ENCODE peak calls at places on chromosomes 16 and 17, in five cellular contexts. U is foreskin keratinocyte; H is CD4-positive, alpha-beta T cell; W is foreskin fibroblast; I is psoas muscle. O is an unnamed sample.

GRCh38 chr17:35188111-35188510 is 6.1 kb downstream of the SLC35G3 start:
- DNase-seq in U (no peak), H (no peak), W (no peak), I (no peak), O (peak; percentile 34)

GRCh38 chr17:76262732-76263344 is 2.3 kb upstream of the UBALD2 start:
- DNase-seq in I (peak; percentile 27), H (no peak), W (no peak), U (no peak), O (no peak)

GRCh38 chr16:9248162-9248561 is 156.7 kb downstream of the HAPSTR1 start:
- DNase-seq in U (no peak), W (no peak), H (no peak), I (no peak), O (no peak)

GRCh38 chr17:17129466-17129865 is 76.7 kb downstream of the PLD6 start:
- DNase-seq in W (no peak), I (peak; percentile 50), H (no peak), U (no peak), O (no peak)

GRCh38 chr17:16516594-16517018 is 24.6 kb upstream of the LRRC75A start:
- DNase-seq in H (no peak), I (peak; percentile 38), W (peak; percentile 80), U (no peak), O (peak; percentile 65)

GRCh38 chr16:89656435-89657121 is 930 bp downstream of the CHMP1A start:
- DNase-seq in U (no peak), I (no peak), H (no peak), W (no peak), O (no peak)

GRCh38 chr16:57748596-57748995 is 13.0 kb downstream of the KATNB1 start:
- DNase-seq in H (no peak), I (no peak), U (no peak), W (no peak), O (no peak)

GRCh38 chr17:52147872-52148271 is 10.6 kb downstream of the CA10 start:
- DNase-seq in H (no peak), U (peak; percentile 67), W (no peak), I (no peak), O (peak; percentile 49)

GRCh38 chr17:56699186-56699895 is 105.8 kb downstream of the NOG start:
- DNase-seq in U (peak; percentile 99), I (peak; percentile 78), W (peak; percentile 92), H (no peak), O (peak; percentile 98)

GRCh38 chr16:57469917-57470470 is 7.5 kb downstream of the POLR2C start:
- DNase-seq in I (no peak), U (no peak), W (peak; percentile 46), H (no peak), O (peak; percentile 65)

GRCh38 chr17:66715745-66716156 is 119.2 kb upstream of the CACNG5 start:
- DNase-seq in I (no peak), H (no peak), W (peak; percentile 68), U (peak; percentile 39), O (peak; percentile 74)

GRCh38 chr16:5349101-5349500 is 251.5 kb upstream of the EEF2KMT start:
- DNase-seq in I (no peak), W (no peak), H (no peak), U (no peak), O (no peak)

GRCh38 chr16:85286970-85287814 is 174.9 kb upstream of the CIBAR2 start:
- DNase-seq in I (peak; percentile 78), H (no peak), U (no peak), W (peak; percentile 74), O (peak; percentile 23)

GRCh38 chr17:66146394-66146793 is 45.5 kb downstream of the CEP112 start:
- DNase-seq in U (no peak), W (no peak), H (no peak), I (no peak), O (no peak)

GRCh38 chr16:29148867-29149272 is 164.0 kb downstream of the LAT start:
- DNase-seq in W (no peak), H (peak; percentile 92), I (no peak), U (no peak), O (no peak)

GRCh38 chr16:69823831-69824563 is 61.9 kb downstream of the WWP2 start:
- DNase-seq in U (no peak), H (no peak), W (no peak), I (peak; percentile 54), O (no peak)

GRCh38 chr17:12510535-12510934 is 155.2 kb upstream of the MYOCD start:
- DNase-seq in W (peak; percentile 48), H (no peak), I (no peak), U (no peak), O (no peak)

GRCh38 chr17:29593546-29594440 is 861 bp downstream of the ANKRD13B start:
- DNase-seq in W (peak; percentile 48), H (no peak), U (no peak), I (no peak), O (peak; percentile 43)

GRCh38 chr17:75633484-75634375 is 496 bp downstream of the SMIM5 start:
- DNase-seq in U (peak; percentile 66), I (peak; percentile 91), H (peak; percentile 51), W (peak; percentile 96), O (peak; percentile 91)

GRCh38 chr16:80739523-80739922 is 64.9 kb downstream of the CDYL2 start:
- DNase-seq in H (no peak), W (no peak), U (no peak), I (no peak), O (peak; percentile 56)

GRCh38 chr16:52976539-52977167 is 76.0 kb downstream of the CHD9NB start:
- DNase-seq in U (peak; percentile 23), H (no peak), I (no peak), W (peak; percentile 4), O (peak; percentile 60)

GRCh38 chr17:42436401-42436800 is 13.3 kb upstream of the CAVIN1 start:
- DNase-seq in H (no peak), W (peak; percentile 97), I (peak; percentile 46), U (no peak), O (peak; percentile 90)

GRCh38 chr17:65243838-65244237 is 106.7 kb downstream of the RGS9 start:
- DNase-seq in U (no peak), W (peak; percentile 62), I (no peak), H (no peak), O (peak; percentile 60)

GRCh38 chr16:5678371-5678770 is 580.8 kb upstream of the EEF2KMT start:
- DNase-seq in U (no peak), W (no peak), I (no peak), H (no peak), O (no peak)

GRCh38 chr17:17818088-17818526 is 18.7 kb downstream of the SREBF1 start:
- DNase-seq in H (no peak), W (peak; percentile 81), U (no peak), I (no peak), O (no peak)

GRCh38 chr17:38701504-38702165 is 3.4 kb upstream of the MLLT6 start:
- DNase-seq in U (no peak), W (peak; percentile 60), H (peak; percentile 50), I (no peak), O (peak; percentile 35)

GRCh38 chr17:78878871-78879270 is 24.1 kb downstream of the CEP295NL start:
- DNase-seq in W (no peak), I (no peak), U (no peak), H (no peak), O (no peak)

GRCh38 chr17:78882546-78883089 is 20.4 kb downstream of the CEP295NL start:
- DNase-seq in I (no peak), U (no peak), W (no peak), H (no peak), O (no peak)

GRCh38 chr17:78878261-78878660 is 24.7 kb downstream of the CEP295NL start:
- DNase-seq in U (no peak), W (no peak), I (no peak), H (no peak), O (no peak)

GRCh38 chr17:78883090-78883532 is 19.9 kb downstream of the CEP295NL start:
- DNase-seq in H (no peak), W (peak; percentile 97), U (peak; percentile 35), I (peak; percentile 84), O (no peak)

DNA sequence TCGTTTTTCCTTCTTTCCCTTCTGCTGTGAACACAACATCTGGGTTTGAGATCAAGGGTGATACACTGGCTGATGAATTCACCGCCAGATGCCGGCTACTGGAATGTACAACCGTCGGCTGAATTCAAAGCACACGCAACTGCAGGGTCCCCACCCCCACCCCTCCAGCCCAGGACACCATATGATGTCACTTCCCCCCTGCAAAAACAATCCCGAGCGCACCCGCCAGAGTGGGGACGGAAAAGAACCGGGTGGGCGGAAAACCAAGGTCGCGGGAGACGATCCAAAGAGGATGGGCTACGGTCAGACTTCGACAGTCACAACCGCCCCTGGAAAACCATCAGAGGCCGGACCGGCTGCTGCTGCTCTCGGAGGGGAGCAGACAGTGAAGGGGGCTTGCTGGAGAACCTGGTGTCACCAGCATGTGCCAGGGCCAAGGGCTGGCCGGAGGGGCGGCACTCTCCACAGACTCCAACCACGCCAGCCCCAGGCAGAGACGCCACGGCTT is 23.3 kb downstream of the CEP295NL start:
- DNase-seq in I (peak; percentile 86), W (peak; percentile 99), H (peak; percentile 31), U (no peak), O (no peak)
- TF ChIP-seq CTCF in I (no peak), W (no peak), H (no peak), U (no peak), O (no peak)

GRCh38 chr16:17541324-17541723 is 70.6 kb upstream of the XYLT1 start:
- DNase-seq in U (no peak), I (no peak), W (no peak), H (no peak), O (no peak)

GRCh38 chr16:17544304-17544703 is 73.5 kb upstream of the XYLT1 start:
- DNase-seq in I (no peak), H (no peak), U (no peak), W (no peak), O (no peak)

GRCh38 chr16:17548825-17549224 is 78.1 kb upstream of the XYLT1 start:
- DNase-seq in W (no peak), H (no peak), I (no peak), U (no peak), O (no peak)

GRCh38 chr16:17543073-17543472 is 72.3 kb upstream of the XYLT1 start:
- DNase-seq in U (no peak), H (no peak), I (no peak), W (no peak), O (no peak)

DNA sequence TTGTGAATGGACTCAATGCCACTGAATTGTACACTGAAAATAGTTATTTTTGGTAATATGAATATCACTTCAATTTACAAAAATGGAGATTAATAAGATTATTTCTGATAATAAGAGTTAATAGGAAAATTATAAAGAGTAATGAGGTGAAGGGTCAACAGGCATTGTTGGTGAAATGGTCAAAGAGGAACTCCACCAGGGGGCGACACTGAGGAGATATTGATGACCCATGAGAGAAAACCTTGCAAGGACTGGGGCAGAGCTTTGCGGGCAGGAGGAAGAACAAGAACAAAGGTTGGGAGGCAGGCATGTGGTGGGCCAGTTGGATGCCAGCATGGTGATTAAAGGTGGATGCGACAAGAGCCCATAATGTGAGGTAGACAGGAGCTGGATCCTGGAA is 74.0 kb upstream of the XYLT1 start:
- DNase-seq in W (no peak), H (no peak), U (no peak), I (no peak), O (no peak)
- TF ChIP-seq CTCF in W (peak; percentile 10), H (peak; percentile 52), U (peak; percentile 48), I (no peak), O (no peak)

DNA sequence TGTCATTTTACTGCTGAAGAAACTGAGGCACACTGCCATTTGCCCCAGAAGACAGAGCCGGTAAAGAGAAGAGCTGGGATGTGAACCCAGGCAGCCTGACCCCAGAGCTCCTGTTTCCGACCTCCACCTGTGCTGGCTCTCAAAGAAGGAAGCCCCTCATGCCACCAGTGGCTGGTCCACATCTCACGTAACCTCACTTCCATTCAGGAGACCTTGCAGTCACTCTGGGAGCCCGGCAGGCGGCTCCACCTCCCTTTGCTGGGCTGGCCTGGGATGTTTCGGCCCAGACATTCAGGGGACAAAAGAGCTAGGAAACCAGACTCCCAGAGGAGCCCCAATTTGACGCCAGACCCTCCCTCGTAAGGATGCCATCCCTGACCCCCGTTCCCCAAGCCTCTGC is 2.9 kb downstream of the TAF1C start:
- DNase-seq in I (no peak), H (no peak), W (peak; percentile 21), U (no peak), O (no peak)
- TF ChIP-seq CTCF in I (peak; percentile 9), H (no peak), W (no peak), U (peak; percentile 28), O (no peak)

GRCh38 chr17:4375039-4375748 is 8.7 kb upstream of the UBE2G1 start:
- DNase-seq in U (no peak), I (no peak), H (no peak), W (no peak), O (no peak)
- TF ChIP-seq CTCF in U (no peak), I (no peak), H (no peak), W (no peak), O (no peak)